ENCODE peak calls at places on chromosome 22, in ten cellular contexts. K is uterus; V is cardiac fibroblast; Y is activated CD4-positive, alpha-beta T cell treated with anti-CD3 and anti-CD28 coated beads, Interleukin-2, amount 50 U/mL, for 48 hours; E is lower lobe of right lung; U is retina; S is naive thymus-derived CD4-positive, alpha-beta T cell; Z is EL; X is neural crest cell; I is hippocampal formation. F is an unnamed sample.

GRCh38 chr22:39471421-39472141 is 14.8 kb downstream of the MGAT3 start:
- DNase-seq in E (no peak), I (no peak), V (peak), X (no peak), S (no peak), U (no peak), K (no peak), Y (peak), Z (peak), F (peak)

GRCh38 chr22:20021196-20022181 is 579 bp downstream of the TANGO2 start:
- DNase-seq in V (peak), Y (peak), U (no peak), Z (peak), K (no peak), I (peak), E (peak), X (no peak), S (no peak), F (peak)

GRCh38 chr22:37176464-37177061 is 11.5 kb downstream of the C1QTNF6 start:
- DNase-seq in Z (peak), S (no peak), X (no peak), Y (no peak), I (no peak), E (peak), U (no peak), K (peak), V (peak), F (peak)

GRCh38 chr22:37661160-37661924 is 2.8 kb downstream of the PDXP start:
- DNase-seq in U (peak), S (peak), Y (no peak), X (no peak), K (no peak), E (no peak), V (peak), Z (peak), I (peak), F (peak)

GRCh38 chr22:33883961-33884808 is 36.1 kb downstream of the LARGE1 start:
- DNase-seq in S (no peak), X (no peak), U (peak), Y (no peak), E (no peak), I (no peak), V (no peak), Z (no peak), K (no peak), F (no peak)

GRCh38 chr22:26650722-26651421 is 6.5 kb upstream of the MIAT start:
- DNase-seq in X (no peak), S (no peak), K (no peak), I (no peak), Z (no peak), E (no peak), V (no peak), U (no peak), Y (no peak), F (peak)

GRCh38 chr22:19959043-19959586 is 17.5 kb upstream of the TXNRD2 start:
- DNase-seq in E (peak), X (peak), I (no peak), Z (no peak), K (peak), Y (no peak), S (no peak), V (peak), U (peak), F (no peak)

GRCh38 chr22:17984114-17984513 is 40.2 kb downstream of the MICAL3 start:
- DNase-seq in U (no peak), X (no peak), I (no peak), K (no peak), E (no peak), V (no peak), Z (no peak), S (no peak), Y (peak), F (no peak)

GRCh38 chr22:40026641-40027040 is 31.9 kb downstream of the FAM83F start:
- DNase-seq in X (no peak), E (no peak), I (no peak), Y (no peak), U (no peak), K (no peak), Z (no peak), V (no peak), S (no peak), F (no peak)

GRCh38 chr22:32883131-32883530 is 81.6 kb downstream of the TIMP3 start:
- DNase-seq in Z (no peak), X (no peak), S (no peak), U (no peak), V (no peak), I (no peak), E (no peak), K (no peak), Y (no peak), F (no peak)

GRCh38 chr22:37996515-37997246 is 12.3 kb upstream of the SOX10 start:
- DNase-seq in E (no peak), I (no peak), Z (no peak), S (no peak), K (no peak), V (no peak), Y (no peak), X (no peak), U (no peak), F (no peak)

GRCh38 chr22:48711669-48712068 is 1116.0 kb downstream of the BRD1 start:
- DNase-seq in S (no peak), U (no peak), I (no peak), X (no peak), K (no peak), E (no peak), V (no peak), Y (no peak), Z (no peak), F (no peak)

GRCh38 chr22:46791201-46791731 is 28.8 kb downstream of the TBC1D22A start:
- DNase-seq in E (no peak), Z (peak), X (no peak), I (peak), S (peak), K (peak), U (no peak), Y (peak), V (peak), F (peak)

GRCh38 chr22:17910561-17911311 is 113.6 kb downstream of the MICAL3 start:
- DNase-seq in S (no peak), U (peak), V (peak), Y (no peak), X (peak), K (peak), E (no peak), I (peak), Z (peak), F (no peak)

GRCh38 chr22:29388759-29389090 is 355 bp upstream of the AP1B1 start:
- DNase-seq in Z (no peak), I (no peak), V (no peak), K (no peak), U (no peak), E (no peak), Y (no peak), X (no peak), S (no peak), F (no peak)

GRCh38 chr22:46179748-46180147 is 29.4 kb downstream of the PPARA start:
- DNase-seq in Y (no peak), V (no peak), X (no peak), K (no peak), I (no peak), Z (no peak), E (no peak), U (no peak), S (no peak), F (no peak)

GRCh38 chr22:30221121-30221992 is 25.2 kb downstream of the LIF start:
- DNase-seq in X (no peak), I (no peak), V (no peak), K (no peak), Y (peak), U (no peak), E (no peak), Z (no peak), S (peak), F (peak)

GRCh38 chr22:28051787-28052356 is 132.8 kb upstream of the PITPNB start:
- DNase-seq in K (peak), E (no peak), I (peak), S (peak), U (peak), X (peak), Z (peak), Y (peak), V (peak), F (peak)

GRCh38 chr22:46969961-46970360 is 207.5 kb downstream of the TBC1D22A start:
- DNase-seq in V (no peak), I (no peak), E (no peak), X (no peak), Z (no peak), Y (peak), K (no peak), U (no peak), S (no peak), F (peak)

GRCh38 chr22:45171830-45172229 is 8.1 kb downstream of the NUP50 start:
- DNase-seq in U (no peak), S (no peak), Z (no peak), X (no peak), V (no peak), K (no peak), E (no peak), Y (no peak), I (no peak), F (no peak)

GRCh38 chr22:29917052-29917902 is 34.3 kb downstream of the MTMR3 start:
- DNase-seq in X (no peak), Z (no peak), E (no peak), I (no peak), S (no peak), K (peak), U (no peak), Y (no peak), V (peak), F (no peak)